ENCODE peak calls at places on chromosomes 6 and 20, in four cellular contexts. G is SHP77; E is stimulated activated CD4-positive, alpha-beta T cell treated with anti-CD3 and anti-CD28 coated beads, Interleukin-1b, Interleukin-23, amount 100 ng/mL, for 48 hours; V is fibroblast of lung. B is an unnamed sample.

GRCh38 chr20:10352934-10353866 is 80.8 kb downstream of the MKKS start:
- DNase-seq in G (no peak), V (peak), E (no peak), B (no peak)

GRCh38 chr6:125948455-125948854 is 8.1 kb upstream of the HINT3 start:
- DNase-seq in E (no peak), V (no peak), G (no peak), B (no peak)

GRCh38 chr20:37406010-37406998 is 60.4 kb downstream of the SRC start:
- DNase-seq in G (peak), V (peak), E (peak), B (no peak)

GRCh38 chr6:79422666-79423065 is 114.6 kb downstream of the LCA5 start:
- DNase-seq in E (no peak), G (no peak), V (no peak), B (no peak)

GRCh38 chr20:48718914-48719578 is 108.8 kb downstream of the PREX1 start:
- DNase-seq in E (no peak), G (no peak), V (no peak), B (peak)

GRCh38 chr6:36340671-36341454 is 4.2 kb upstream of the BNIP5 start:
- DNase-seq in G (peak), V (peak), E (peak), B (peak)

GRCh38 chr6:71473908-71474307 is 185.3 kb downstream of the OGFRL1 start:
- DNase-seq in E (no peak), G (no peak), V (peak), B (no peak)

GRCh38 chr6:78844899-78845298 is 22.5 kb upstream of the IRAK1BP1 start:
- DNase-seq in V (no peak), G (no peak), E (no peak), B (no peak)

GRCh38 chr6:169857343-169858292 is 106.2 kb downstream of the ERMARD start:
- DNase-seq in V (no peak), E (no peak), G (no peak), B (no peak)

GRCh38 chr20:59145247-59145925 is 18.2 kb upstream of the ZNF831 start:
- DNase-seq in G (no peak), V (no peak), E (no peak), B (no peak)

GRCh38 chr20:44543345-44543744 is 21.5 kb upstream of the SERINC3 start:
- DNase-seq in V (no peak), G (no peak), E (no peak), B (no peak)

GRCh38 chr6:100573169-100573568 is 108.4 kb upstream of the SIM1 start:
- DNase-seq in G (peak), E (no peak), V (peak), B (no peak)

GRCh38 chr6:90860822-90861601 is 274.1 kb upstream of the MAP3K7 start:
- DNase-seq in E (no peak), G (no peak), V (no peak), B (no peak)

GRCh38 chr20:56764671-56765070 is 135.6 kb downstream of the TFAP2C start:
- DNase-seq in G (no peak), E (no peak), V (no peak), B (no peak)

GRCh38 chr6:17865798-17866725 is 121.4 kb downstream of the KIF13A start:
- DNase-seq in E (no peak), G (no peak), V (peak), B (no peak)

GRCh38 chr6:142167071-142167470 is 20.0 kb downstream of the VTA1 start:
- DNase-seq in G (no peak), V (peak), E (no peak), B (no peak)

GRCh38 chr6:43496370-43497128 is 13.6 kb downstream of the LRRC73 start:
- DNase-seq in V (peak), E (no peak), G (no peak), B (no peak)

GRCh38 chr20:17665756-17666155 is 16.3 kb downstream of the RRBP1 start:
- DNase-seq in G (no peak), E (no peak), V (no peak), B (no peak)

GRCh38 chr6:43730634-43731033 is 39.4 kb upstream of the VEGFA start:
- DNase-seq in E (no peak), G (no peak), V (no peak), B (no peak)

GRCh38 chr20:57693670-57694329 is 16.0 kb downstream of the PMEPA1 start:
- DNase-seq in G (no peak), V (no peak), E (no peak), B (no peak)

GRCh38 chr6:128754658-128755256 is 128.2 kb upstream of the LAMA2 start:
- DNase-seq in V (no peak), E (no peak), G (no peak), B (no peak)

GRCh38 chr6:159941286-159942113 is 27.4 kb upstream of the IGF2R start:
- DNase-seq in E (peak), G (no peak), V (peak), B (peak)

GRCh38 chr6:131731224-131731623 is 20.4 kb upstream of the CTAGE9 start:
- DNase-seq in E (no peak), V (no peak), G (no peak), B (no peak)

GRCh38 chr6:132511159-132511835 is 1.6 kb downstream of the STX7 start:
- DNase-seq in E (no peak), V (no peak), G (no peak), B (no peak)

GRCh38 chr6:27242589-27243265 is 4.8 kb upstream of the PRSS16 start:
- DNase-seq in G (no peak), E (no peak), V (no peak), B (no peak)

B was measured in effector memory CD8-positive, alpha-beta T cell.